ENCODE peak calls at places on chromosomes 11 and 22, in six cellular contexts. T is neural progenitor cell, D is tibial artery, V is heart left ventricle, F is uterus, U is epithelial cell of prostate. H is an unnamed sample.

GRCh38 chr11:100876826-100877545 is 189.9 kb downstream of the ARHGAP42 start:
- DNase-seq in T (no peak), F (no peak), D (no peak), V (peak; percentile 30), U (no peak), H (no peak)

GRCh38 chr11:70592641-70593165 is 194.4 kb downstream of the CTTN start:
- DNase-seq in U (no peak), D (no peak), F (no peak), V (no peak), T (no peak), H (no peak)

GRCh38 chr11:8717876-8718753 is 35.5 kb downstream of the RPL27A start:
- DNase-seq in U (peak; percentile 24), T (no peak), V (peak; percentile 42), F (peak; percentile 63), D (peak; percentile 58), H (peak; percentile 85)

GRCh38 chr11:35500744-35501143 is 24.7 kb downstream of the PAMR1 start:
- DNase-seq in T (no peak), D (no peak), F (no peak), U (no peak), V (no peak), H (no peak)

GRCh38 chr11:33747969-33748368 is 11.7 kb upstream of the CD59 start:
- DNase-seq in D (no peak), F (no peak), U (no peak), V (no peak), T (no peak), H (no peak)

GRCh38 chr11:1691027-1691877 is 5.7 kb upstream of the KRTAP5-6 start:
- DNase-seq in U (no peak), D (no peak), V (no peak), F (no peak), T (no peak), H (peak; percentile 60)

GRCh38 chr22:43944670-43945430 is 10.4 kb upstream of the SAMM50 start:
- DNase-seq in T (no peak), F (no peak), V (no peak), D (no peak), U (no peak), H (no peak)

GRCh38 chr11:130448416-130449068 is at the start of gene ADAMTS15:
- DNase-seq in T (peak; percentile 93), U (peak; percentile 57), D (peak; percentile 88), F (peak; percentile 80), V (peak; percentile 87), H (peak; percentile 93)

GRCh38 chr11:111064118-111064517 is 181.4 kb upstream of the POU2AF2 start:
- DNase-seq in D (no peak), T (no peak), U (no peak), V (no peak), F (no peak), H (no peak)

GRCh38 chr11:85182437-85183109 is 444.6 kb downstream of the DLG2 start:
- DNase-seq in U (no peak), D (no peak), F (no peak), V (no peak), T (peak; percentile 65), H (no peak)

GRCh38 chr11:62575837-62576236 is 2.1 kb upstream of the EEF1G start:
- DNase-seq in U (no peak), V (no peak), D (no peak), T (no peak), F (no peak), H (no peak)
- H3K27ac ChIP-seq in U (no peak overlapping the region), V (peak overlapping the region; percentile 84), D (peak overlapping the region; percentile 95), T (no peak overlapping the region), F (peak overlapping the region; percentile 99), H (no peak overlapping the region)

GRCh38 chr22:38067028-38067415 is 9.8 kb downstream of the PICK1 start:
- DNase-seq in V (no peak), U (no peak), T (no peak), F (no peak), D (no peak), H (no peak)
- H3K27ac ChIP-seq in V (no peak overlapping the region), U (no peak overlapping the region), T (no peak overlapping the region), F (no peak overlapping the region), D (peak overlapping the region; percentile 97), H (peak overlapping the region; percentile 99)

GRCh38 chr22:36863979-36864378 is 3.2 kb downstream of the NCF4 start:
- DNase-seq in F (no peak), D (no peak), U (no peak), T (no peak), V (no peak), H (no peak)
- H3K27ac ChIP-seq in F (no peak overlapping the region), D (no peak overlapping the region), U (no peak overlapping the region), T (no peak overlapping the region), V (no peak overlapping the region), H (no peak overlapping the region)

GRCh38 chr22:46563381-46564083 is 26.1 kb upstream of the CELSR1 start:
- DNase-seq in F (peak; percentile 56), T (peak; percentile 82), U (no peak), D (peak; percentile 66), V (peak; percentile 76), H (no peak)
- H3K27ac ChIP-seq in F (no peak overlapping the region), T (no peak overlapping the region), U (no peak overlapping the region), D (no peak overlapping the region), V (peak overlapping the region; percentile 84), H (no peak overlapping the region)

GRCh38 chr22:26903030-26903856 is 245.9 kb downstream of the MIAT start:
- DNase-seq in U (no peak), F (no peak), D (no peak), T (peak; percentile 74), V (no peak), H (no peak)
- H3K27ac ChIP-seq in U (no peak overlapping the region), F (no peak overlapping the region), D (no peak overlapping the region), T (no peak overlapping the region), V (no peak overlapping the region), H (no peak overlapping the region)

GRCh38 chr11:126662055-126662790 is 306.7 kb downstream of the ST3GAL4 start:
- DNase-seq in F (no peak), V (no peak), T (no peak), D (no peak), U (no peak), H (no peak)

GRCh38 chr11:126661051-126661450 is 305.6 kb downstream of the ST3GAL4 start:
- DNase-seq in U (no peak), T (no peak), F (no peak), D (no peak), V (no peak), H (no peak)

GRCh38 chr11:126664193-126664592 is 308.7 kb downstream of the ST3GAL4 start:
- DNase-seq in V (no peak), U (no peak), D (no peak), F (no peak), T (no peak), H (no peak)

GRCh38 chr11:126669416-126669815 is 313.9 kb downstream of the ST3GAL4 start:
- DNase-seq in D (no peak), U (no peak), T (no peak), F (no peak), V (no peak), H (no peak)

DNA sequence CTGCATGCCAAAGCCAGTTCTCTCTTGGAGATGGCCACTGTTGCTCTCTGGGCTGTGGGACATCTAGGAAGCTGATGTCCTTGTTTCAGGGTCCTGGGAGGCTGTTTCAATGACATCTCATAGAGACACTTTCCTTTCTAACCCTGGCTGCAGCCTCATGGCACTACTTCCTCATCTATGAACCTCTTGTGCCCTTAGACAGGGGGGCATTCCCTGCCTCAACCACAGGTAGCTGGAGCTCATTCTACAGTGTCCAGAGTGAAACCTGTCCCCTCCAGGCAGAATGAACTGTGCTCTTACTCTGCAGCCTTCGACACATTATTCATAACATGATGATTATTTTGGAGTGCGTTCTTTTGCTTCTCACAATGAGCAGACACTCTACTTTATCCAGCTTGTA is 309.2 kb downstream of the ST3GAL4 start:
- DNase-seq in D (no peak), U (no peak), V (no peak), T (no peak), F (no peak), H (no peak)
- H3K27ac ChIP-seq in D (no peak overlapping the region), U (no peak overlapping the region), V (no peak overlapping the region), T (no peak overlapping the region), F (no peak overlapping the region), H (no peak overlapping the region)

DNA sequence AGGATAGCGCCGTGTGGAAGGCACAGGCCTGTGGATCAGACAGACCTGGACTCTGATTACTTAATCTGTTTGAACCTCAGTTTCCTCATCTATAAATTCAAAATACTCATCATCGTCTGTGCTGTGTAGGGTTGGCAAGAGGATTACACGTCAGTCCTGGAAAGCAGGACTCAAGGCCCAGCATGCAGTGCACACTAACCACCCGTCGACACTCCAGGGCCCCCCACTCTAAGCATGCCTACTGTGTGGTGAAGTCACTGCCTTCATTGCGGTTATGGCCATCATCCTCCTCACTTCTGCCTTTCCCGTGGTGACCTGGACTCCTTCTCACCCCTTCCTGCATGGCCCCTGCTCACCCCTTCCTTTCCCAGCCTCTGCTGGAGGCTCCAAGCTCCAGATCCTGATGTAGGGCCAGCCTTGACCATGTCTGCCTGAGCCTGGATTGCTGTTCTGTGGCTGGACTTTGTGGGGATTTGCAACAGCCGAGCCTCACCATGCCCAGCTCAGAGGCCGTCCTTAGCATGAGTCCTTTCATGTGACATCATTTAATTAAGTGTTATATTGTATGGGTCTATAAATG is 1158.0 kb downstream of the TBC1D22A start:
- DNase-seq in V (no peak), U (no peak), F (no peak), T (no peak), D (no peak), H (no peak)
- H3K27ac ChIP-seq in V (no peak overlapping the region), U (no peak overlapping the region), F (no peak overlapping the region), T (no peak overlapping the region), D (no peak overlapping the region), H (no peak overlapping the region)

GRCh38 chr11:119285431-119285830 is 31.5 kb downstream of the MCAM start:
- DNase-seq in U (no peak), D (no peak), T (no peak), V (no peak), F (no peak), H (no peak)

GRCh38 chr11:119293461-119293860 is 23.5 kb downstream of the MCAM start:
- DNase-seq in U (no peak), V (no peak), D (no peak), T (no peak), F (no peak), H (no peak)

GRCh38 chr11:119290894-119291497 is 25.9 kb downstream of the MCAM start:
- DNase-seq in V (no peak), U (no peak), D (no peak), T (no peak), F (no peak), H (no peak)

GRCh38 chr11:119284344-119285157 is 32.4 kb downstream of the MCAM start:
- DNase-seq in V (no peak), F (no peak), T (peak; percentile 19), D (no peak), U (no peak), H (no peak)

DNA sequence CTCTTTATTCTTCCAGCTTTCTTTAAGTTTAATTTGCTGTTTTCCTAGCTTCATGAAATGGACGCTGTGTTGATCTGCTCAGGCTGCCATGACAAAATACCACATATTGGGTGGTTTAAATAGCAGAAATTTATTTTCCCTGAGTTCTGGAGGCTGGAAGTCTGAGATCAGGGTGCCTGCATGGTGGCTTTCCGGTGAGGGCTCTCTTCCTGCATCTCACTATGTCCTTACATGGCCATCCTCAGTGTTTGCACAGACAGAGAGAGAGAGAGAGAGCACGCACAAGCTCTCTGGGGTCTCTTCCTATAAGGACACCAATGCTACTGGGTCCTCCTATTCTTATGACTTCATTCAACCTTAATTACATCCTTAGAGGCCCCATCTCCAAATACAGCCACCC is 28.7 kb downstream of the MCAM start:
- DNase-seq in T (no peak), D (no peak), F (no peak), V (no peak), U (no peak), H (no peak)
- H3K27ac ChIP-seq in T (no peak overlapping the region), D (no peak overlapping the region), F (no peak overlapping the region), V (no peak overlapping the region), U (no peak overlapping the region), H (no peak overlapping the region)

H was measured in coronary artery.